ENCODE peak calls at places on chromosomes 5 and 9, in five cellular contexts. I is AG10803, S is hepatocyte, P is K562, K is body of pancreas. A is an unnamed sample.

GRCh38 chr5:1667648-1668140 is 131.9 kb downstream of the MRPL36 start:
- DNase-seq in I (no peak), S (no peak), P (no peak), K (no peak), A (peak; percentile 80)

GRCh38 chr9:118209343-118209742 is 505.1 kb downstream of the TLR4 start:
- DNase-seq in I (no peak), S (no peak), P (no peak), K (no peak), A (no peak)

GRCh38 chr5:174187001-174187400 is 141.5 kb downstream of the NSG2 start:
- DNase-seq in I (no peak), S (no peak), P (no peak), K (no peak), A (no peak)

GRCh38 chr5:54804086-54804485 is 181.3 kb downstream of the ESM1 start:
- DNase-seq in I (peak; percentile 31), S (no peak), P (no peak), K (no peak), A (no peak)

GRCh38 chr9:136093995-136094881 is 851 bp downstream of the NACC2 start:
- DNase-seq in I (peak; percentile 70), S (peak; percentile 82), P (peak; percentile 78), K (peak; percentile 75), A (peak; percentile 92)

GRCh38 chr9:92668746-92669526 is 995 bp downstream of the IPPK start:
- DNase-seq in I (peak; percentile 68), S (peak; percentile 77), P (peak; percentile 80), K (peak; percentile 34), A (peak; percentile 68)

GRCh38 chr9:88802533-88802932 is 188.7 kb upstream of the S1PR3 start:
- DNase-seq in I (no peak), S (no peak), P (no peak), K (no peak), A (no peak)

GRCh38 chr5:108380531-108381021 is 1.3 kb downstream of the FBXL17 start:
- DNase-seq in I (peak; percentile 5), S (peak; percentile 75), P (peak; percentile 61), K (peak; percentile 42), A (peak; percentile 68)

GRCh38 chr5:140246378-140247122 is 56.4 kb downstream of the PFDN1 start:
- DNase-seq in I (peak; percentile 81), S (peak; percentile 69), P (no peak), K (no peak), A (no peak)

GRCh38 chr5:114419941-114420340 is 58.1 kb downstream of the KCNN2 start:
- DNase-seq in I (peak; percentile 1), S (peak; percentile 11), P (no peak), K (no peak), A (no peak)

GRCh38 chr5:84197542-84197941 is 187.1 kb downstream of the EDIL3 start:
- DNase-seq in I (no peak), S (no peak), P (no peak), K (no peak), A (no peak)

GRCh38 chr5:74167206-74167929 is 473.2 kb downstream of the ENC1 start:
- DNase-seq in I (peak; percentile 63), S (peak; percentile 29), P (no peak), K (no peak), A (no peak)

GRCh38 chr5:91135475-91136248 is 247.5 kb downstream of the ARRDC3 start:
- DNase-seq in I (no peak), S (no peak), P (no peak), K (no peak), A (no peak)

GRCh38 chr9:26292943-26293342 is 599.7 kb downstream of the CAAP1 start:
- DNase-seq in I (peak; percentile 62), S (no peak), P (no peak), K (no peak), A (no peak)

GRCh38 chr5:51829691-51830090 is 446.4 kb downstream of the ISL1 start:
- DNase-seq in I (no peak), S (no peak), P (no peak), K (no peak), A (no peak)

GRCh38 chr9:31355159-31355882 is 1029.1 kb upstream of the ACO1 start:
- DNase-seq in I (no peak), S (no peak), P (no peak), K (no peak), A (no peak)

GRCh38 chr9:7216004-7216821 is 458.4 kb downstream of the KDM4C start:
- DNase-seq in I (peak; percentile 75), S (no peak), P (no peak), K (no peak), A (no peak)

GRCh38 chr5:130141689-130142320 is 237.5 kb downstream of the CHSY3 start:
- DNase-seq in I (peak; percentile 47), S (peak; percentile 70), P (peak; percentile 2), K (no peak), A (peak; percentile 36)

GRCh38 chr5:15452030-15452429 is 48.0 kb upstream of the FBXL7 start:
- DNase-seq in I (peak; percentile 12), S (peak; percentile 16), P (no peak), K (no peak), A (no peak)

GRCh38 chr9:130243015-130243881 is 22.3 kb upstream of the HMCN2 start:
- DNase-seq in I (peak; percentile 18), S (peak; percentile 86), P (peak; percentile 83), K (peak; percentile 75), A (peak; percentile 88)

GRCh38 chr5:179700401-179700918 is 1.7 kb downstream of the CANX start:
- DNase-seq in I (no peak), S (peak; percentile 61), P (peak; percentile 88), K (no peak), A (peak; percentile 37)
- H3K4me3 ChIP-seq in I (peak overlapping the region; percentile 95), S (peak overlapping the region; percentile 92), P (peak overlapping the region; percentile 86), K (no peak overlapping the region), A (no peak overlapping the region)

DNA sequence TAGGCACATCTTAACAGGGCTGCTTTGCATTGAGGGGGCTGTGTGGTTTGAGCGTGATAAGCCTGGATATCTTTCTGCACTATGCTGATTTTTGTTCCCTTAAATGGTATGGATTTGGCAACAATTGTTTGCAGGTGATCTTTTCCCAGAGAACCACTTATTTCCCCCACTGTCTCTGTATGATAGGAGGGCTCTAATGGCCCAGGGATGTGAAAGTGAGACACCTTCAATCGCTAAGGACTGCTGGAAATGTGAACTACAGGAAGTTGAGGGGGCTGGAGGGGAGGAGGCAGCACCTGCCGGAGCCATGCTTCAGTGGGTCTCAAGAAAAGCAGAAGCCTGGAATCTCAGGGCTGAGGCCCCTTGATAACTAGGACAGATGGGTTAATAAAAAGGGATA is 29.4 kb downstream of the SYK start:
- DNase-seq in I (no peak), S (no peak), P (no peak), K (no peak), A (no peak)
- H3K4me3 ChIP-seq in I (no peak overlapping the region), S (no peak overlapping the region), P (no peak overlapping the region), K (no peak overlapping the region), A (no peak overlapping the region)

GRCh38 chr9:87497080-87497603 is 525 bp upstream of the DAPK1 start:
- DNase-seq in I (no peak), S (no peak), P (no peak), K (no peak), A (peak; percentile 60)
- H3K4me3 ChIP-seq in I (peak overlapping the region; percentile 12), S (peak overlapping the region; percentile 85), P (peak overlapping the region; percentile 50), K (no peak overlapping the region), A (peak overlapping the region; percentile 88)

GRCh38 chr5:6659941-6660684 is 26.9 kb downstream of the SRD5A1 start:
- DNase-seq in I (no peak), S (no peak), P (no peak), K (no peak), A (no peak)
- H3K4me3 ChIP-seq in I (no peak overlapping the region), S (no peak overlapping the region), P (no peak overlapping the region), K (no peak overlapping the region), A (no peak overlapping the region)

GRCh38 chr9:95058121-95058785 is 259.3 kb downstream of the FANCC start:
- DNase-seq in I (no peak), S (no peak), P (no peak), K (no peak), A (no peak)

GRCh38 chr9:95057121-95057520 is 260.4 kb downstream of the FANCC start:
- DNase-seq in I (no peak), S (no peak), P (no peak), K (no peak), A (no peak)

GRCh38 chr9:95055337-95055850 is 262.1 kb downstream of the FANCC start:
- DNase-seq in I (no peak), S (no peak), P (no peak), K (no peak), A (no peak)

GRCh38 chr9:95053611-95054440 is 263.7 kb downstream of the FANCC start:
- DNase-seq in I (peak; percentile 54), S (no peak), P (no peak), K (no peak), A (no peak)

GRCh38 chr9:95055851-95056551 is 261.5 kb downstream of the FANCC start:
- DNase-seq in I (peak; percentile 68), S (no peak), P (no peak), K (no peak), A (no peak)
- H3K4me3 ChIP-seq in I (peak overlapping the region; percentile 26), S (no peak overlapping the region), P (no peak overlapping the region), K (no peak overlapping the region), A (no peak overlapping the region)

GRCh38 chr9:124412228-124412575 is 3.0 kb downstream of the PSMB7 start:
- DNase-seq in I (no peak), S (no peak), P (no peak), K (no peak), A (no peak)
- H3K4me3 ChIP-seq in I (no peak overlapping the region), S (no peak overlapping the region), P (no peak overlapping the region), K (no peak overlapping the region), A (no peak overlapping the region)

DNA sequence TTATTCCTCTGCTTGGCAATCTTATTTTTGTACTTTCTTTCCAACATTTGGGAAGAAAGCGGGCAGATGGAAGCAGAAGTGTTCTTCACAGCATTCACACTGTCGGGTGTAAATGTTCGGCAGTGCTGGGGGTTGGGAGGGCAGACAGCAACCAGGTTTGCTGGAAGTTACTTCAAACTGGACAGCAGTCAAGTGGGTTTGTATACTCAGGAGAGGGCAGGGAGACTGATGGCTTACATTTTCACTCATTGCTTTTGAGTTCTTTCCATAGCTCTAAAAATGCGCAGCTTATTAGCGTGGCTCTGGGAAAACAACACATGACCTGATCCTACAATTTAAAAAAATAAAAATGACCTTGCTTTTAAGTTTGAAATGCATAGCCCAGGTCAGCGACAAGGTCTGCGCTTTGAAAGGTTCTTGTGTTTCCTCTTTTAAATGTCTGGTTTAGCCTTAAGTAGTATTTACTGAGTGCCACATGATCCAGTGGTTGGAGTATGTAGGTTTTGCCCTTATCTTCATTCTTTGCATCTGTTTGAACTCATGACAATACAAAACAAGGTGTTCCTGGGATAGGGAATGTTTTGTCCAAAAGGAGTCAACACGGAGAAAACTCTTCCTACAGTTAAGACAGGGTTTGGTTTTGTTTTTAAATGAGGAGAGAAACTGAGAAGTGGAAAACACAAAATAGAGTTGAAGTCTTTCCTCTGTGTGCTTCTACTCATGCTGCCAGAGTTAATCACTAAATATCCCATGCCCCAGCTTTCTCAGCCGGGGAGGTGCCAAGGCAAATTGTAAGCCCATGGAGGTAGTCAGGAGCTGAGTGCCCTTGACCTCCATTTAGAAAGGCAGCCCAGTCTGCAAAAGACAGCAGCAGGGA is 132.7 kb upstream of the DMRT1 start:
- DNase-seq in I (no peak), S (no peak), P (no peak), K (peak; percentile 31), A (no peak)
- H3K4me3 ChIP-seq in I (peak overlapping the region; percentile 59), S (peak overlapping the region; percentile 24), P (no peak overlapping the region), K (no peak overlapping the region), A (no peak overlapping the region)